ENCODE peak calls at places on chromosomes 7 and 10, in eight cellular contexts. Y is cardiac muscle cell, D is uterus, A is left ventricle myocardium inferior, T is Panc1, B is GM23338, I is neural progenitor cell, J is tibial nerve. S is an unnamed sample. For H3K27me3, the result is how much of the 10 kb centered on the place peaks cover.

GRCh38 chr7:66344166-66344565 is 139.0 kb downstream of the TPST1 start:
- DNase-seq in A (no peak), I (no peak), Y (peak), B (no peak), D (no peak), J (no peak), T (no peak), S (no peak)

GRCh38 chr7:14748461-14748860 is 154.1 kb downstream of the DGKB start:
- DNase-seq in T (no peak), D (no peak), A (no peak), B (no peak), Y (peak), J (no peak), I (no peak), S (peak)

GRCh38 chr10:99630439-99630838 is 10.2 kb upstream of the SLC25A28 start:
- DNase-seq in A (no peak), Y (peak), J (no peak), T (no peak), B (no peak), I (peak), D (no peak), S (no peak)

GRCh38 chr7:29806131-29806792 is at the start of gene WIPF3:
- DNase-seq in A (peak), I (peak), Y (peak), J (no peak), B (peak), D (no peak), T (no peak), S (no peak)

GRCh38 chr10:119705434-119705831 is 20.4 kb upstream of the INPP5F start:
- DNase-seq in B (no peak), D (no peak), J (no peak), Y (no peak), I (no peak), T (no peak), A (no peak), S (no peak)

GRCh38 chr10:18400201-18400910 is 251.0 kb downstream of the NSUN6 start:
- DNase-seq in B (peak), J (no peak), Y (no peak), A (no peak), I (peak), D (no peak), T (no peak), S (no peak)

GRCh38 chr7:98470131-98470985 is 69.5 kb upstream of the BAIAP2L1 start:
- DNase-seq in A (peak), Y (peak), I (peak), B (peak), D (no peak), T (no peak), J (no peak), S (no peak)

GRCh38 chr7:140734096-140734495 is 37.6 kb downstream of the NDUFB2 start:
- DNase-seq in B (no peak), D (no peak), J (no peak), A (no peak), I (no peak), T (no peak), Y (no peak), S (no peak)

GRCh38 chr10:68981074-68981473 is 7.5 kb upstream of the KIFBP start:
- DNase-seq in T (no peak), D (no peak), I (no peak), B (peak), J (no peak), Y (peak), A (no peak), S (no peak)

GRCh38 chr10:6912424-6912823 is 332.3 kb upstream of the PRKCQ start:
- DNase-seq in T (no peak), Y (peak), B (no peak), J (no peak), I (no peak), D (peak), A (no peak), S (no peak)

GRCh38 chr10:6912021-6912420 is 331.9 kb upstream of the PRKCQ start:
- DNase-seq in A (no peak), J (no peak), B (no peak), I (no peak), Y (no peak), T (no peak), D (no peak), S (no peak)

GRCh38 chr10:6912929-6913328 is 332.9 kb upstream of the PRKCQ start:
- DNase-seq in D (no peak), I (no peak), Y (peak), T (no peak), A (no peak), B (no peak), J (no peak), S (no peak)

DNA sequence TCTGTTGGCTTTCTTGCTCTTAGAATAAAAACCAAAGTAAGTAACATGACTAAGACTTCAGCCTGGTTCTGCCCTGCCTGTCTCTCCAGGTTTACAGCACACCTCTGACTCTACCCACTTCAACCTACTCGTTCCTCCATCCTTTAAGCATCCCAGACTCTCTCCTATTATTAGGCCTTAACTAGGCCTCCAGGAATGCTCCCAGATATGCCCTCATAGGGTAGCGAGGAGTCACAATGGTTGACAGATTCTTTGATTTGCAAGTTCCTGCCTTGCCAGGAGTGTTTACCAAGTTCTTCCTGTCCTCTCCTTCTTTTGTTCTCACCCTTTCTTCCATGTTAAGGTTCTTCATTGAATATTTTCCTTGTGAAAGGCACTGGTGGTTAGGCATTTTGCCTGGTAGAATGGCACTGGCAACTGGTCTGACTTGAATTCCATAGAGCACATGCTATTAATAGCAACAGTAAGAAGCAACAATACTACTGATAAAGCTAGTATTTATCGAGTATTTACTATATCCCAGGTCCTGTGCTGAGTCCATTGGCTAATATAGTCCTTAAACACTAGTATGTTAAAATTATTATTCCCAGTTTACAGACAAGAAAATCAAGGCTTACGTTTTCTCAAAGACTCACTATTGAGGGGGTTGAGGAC is 327.9 kb upstream of the PRKCQ start:
- DNase-seq in B (no peak), I (no peak), A (no peak), Y (no peak), J (no peak), T (no peak), D (no peak), S (no peak)
- TF ChIP-seq CTCF in B (no peak), I (no peak), A (no peak), Y (no peak), J (no peak), T (no peak), D (no peak), S (no peak)

DNA sequence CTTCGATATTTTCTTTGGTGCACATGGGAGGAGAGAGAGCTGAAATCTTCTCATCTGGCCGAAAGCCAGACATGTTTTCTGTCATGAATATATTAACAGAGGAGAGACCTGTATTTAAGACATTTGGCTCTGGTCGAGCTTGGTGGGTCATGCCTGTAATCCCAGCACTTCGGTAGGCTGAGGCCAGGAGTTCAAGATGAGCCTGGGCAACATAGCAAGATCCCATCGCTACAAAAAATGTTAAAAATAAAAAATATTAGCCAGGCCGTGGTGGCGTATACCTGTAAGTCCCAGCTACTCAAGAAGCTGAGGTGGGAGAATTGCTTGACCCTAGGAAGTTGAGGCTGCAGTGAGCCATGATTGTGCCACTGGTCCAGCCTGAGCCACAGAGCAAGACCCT is 21.9 kb upstream of the GATA3 start:
- DNase-seq in Y (no peak), B (no peak), A (no peak), D (no peak), T (no peak), I (no peak), J (no peak), S (no peak)
- H3K27me3 ChIP-seq in Y (half or more), B (half or more), A (half or more), D (under half), T (under half), I (half or more), J (half or more), S (half or more)

GRCh38 chr7:27243340-27244163 is 950 bp downstream of the EVX1 start:
- DNase-seq in Y (no peak), T (no peak), B (peak), A (no peak), D (no peak), I (peak), J (no peak), S (no peak)
- H3K4me3 ChIP-seq in Y (peak), T (peak), B (peak), A (peak), D (no peak), I (peak), J (no peak), S (no peak)

DNA sequence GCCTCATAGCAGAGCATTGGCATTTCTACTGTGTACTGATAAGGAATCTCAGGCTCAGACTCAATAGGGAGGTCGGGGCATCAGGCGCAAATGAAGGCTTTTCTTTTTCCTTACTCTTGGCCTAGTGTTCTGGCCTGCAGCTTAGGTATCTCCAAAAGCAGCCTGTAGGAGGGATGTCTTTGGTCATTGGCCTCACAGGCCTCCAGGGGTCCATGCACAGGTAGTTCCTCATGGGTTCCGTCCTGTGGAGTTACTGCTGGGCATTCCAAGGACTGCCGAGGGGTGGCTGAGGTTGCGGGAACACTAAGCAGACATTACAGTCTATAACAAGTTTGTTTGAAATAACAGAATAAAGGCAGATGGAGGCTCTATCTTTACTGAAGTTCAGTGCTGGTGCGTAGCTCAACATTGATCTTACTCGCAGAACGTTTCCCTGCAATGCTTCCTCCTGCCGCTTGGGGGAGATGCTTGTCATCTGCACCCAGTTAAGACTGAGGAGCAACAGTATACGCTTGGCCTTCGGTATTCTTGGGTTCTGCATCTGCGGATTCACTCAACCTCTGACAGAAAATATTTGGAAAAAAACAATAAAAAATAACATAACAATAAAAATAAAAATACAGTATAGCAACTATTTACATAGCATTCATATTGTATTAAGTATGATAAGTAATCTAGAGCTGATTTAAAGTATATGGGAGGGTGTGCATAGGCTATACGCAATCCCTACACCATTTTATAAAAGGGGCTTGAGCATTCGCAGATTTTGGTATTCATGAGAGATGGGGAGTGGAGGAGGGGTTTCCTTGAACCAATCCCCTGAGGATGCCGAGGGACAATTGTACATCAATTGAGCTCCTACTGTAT is 58.9 kb downstream of the SH2D4B start:
- DNase-seq in D (no peak), Y (peak), J (no peak), B (peak), A (no peak), I (peak), T (peak), S (no peak)
- TF ChIP-seq CTCF in D (no peak), Y (peak), J (peak), B (peak), A (peak), I (peak), T (peak), S (peak)

GRCh38 chr10:71427246-71427645 is 30.5 kb downstream of the CDH23 start:
- DNase-seq in A (no peak), J (no peak), Y (no peak), I (no peak), B (no peak), D (no peak), T (no peak), S (no peak)
- H3K27me3 ChIP-seq in A (under half), J (under half), Y (under half), I (under half), B (under half), D (under half), T (under half), S (under half)

GRCh38 chr10:79444243-79445119 is 943 bp downstream of the ZCCHC24 start:
- DNase-seq in T (no peak), J (peak), D (peak), A (peak), I (peak), B (peak), Y (peak), S (no peak)

GRCh38 chr10:79442171-79443040 is 3.0 kb downstream of the ZCCHC24 start:
- DNase-seq in Y (no peak), A (no peak), B (no peak), D (no peak), J (no peak), T (no peak), I (no peak), S (no peak)

GRCh38 chr10:79441433-79441832 is 4.0 kb downstream of the ZCCHC24 start:
- DNase-seq in T (no peak), A (no peak), Y (no peak), I (no peak), J (no peak), D (no peak), B (no peak), S (no peak)

GRCh38 chr10:79445217-79445707 is at the start of gene ZCCHC24:
- DNase-seq in Y (no peak), I (no peak), A (peak), J (no peak), T (no peak), B (peak), D (no peak), S (no peak)

GRCh38 chr10:79443338-79444242 is 1.8 kb downstream of the ZCCHC24 start:
- DNase-seq in T (no peak), A (no peak), I (no peak), B (no peak), Y (peak), D (no peak), J (no peak), S (no peak)
- H3K4me3 ChIP-seq in T (peak), A (peak), I (peak), B (peak), Y (peak), D (peak), J (peak), S (peak)

GRCh38 chr10:110058215-110058614 is 50.4 kb downstream of the ADD3 start:
- DNase-seq in D (no peak), B (no peak), Y (no peak), I (no peak), A (no peak), T (no peak), J (no peak), S (no peak)

GRCh38 chr10:110059965-110060364 is 52.2 kb downstream of the ADD3 start:
- DNase-seq in Y (peak), A (no peak), D (no peak), T (no peak), I (no peak), B (no peak), J (no peak), S (no peak)

GRCh38 chr10:110056822-110057221 is 49.0 kb downstream of the ADD3 start:
- DNase-seq in Y (peak), J (no peak), B (no peak), I (no peak), T (no peak), D (no peak), A (no peak), S (peak)

GRCh38 chr10:110061687-110062086 is 53.9 kb downstream of the ADD3 start:
- DNase-seq in B (no peak), T (no peak), D (no peak), Y (no peak), J (no peak), A (no peak), I (no peak), S (no peak)

GRCh38 chr10:110057461-110057860 is 49.7 kb downstream of the ADD3 start:
- DNase-seq in J (no peak), D (no peak), B (no peak), Y (no peak), T (no peak), A (no peak), I (no peak), S (peak)
- TF ChIP-seq CTCF in J (no peak), D (no peak), B (no peak), Y (no peak), T (no peak), A (no peak), I (no peak), S (no peak)

GRCh38 chr10:101285519-101286070 is 56.3 kb upstream of the LBX1 start:
- DNase-seq in D (no peak), Y (no peak), J (no peak), T (no peak), B (peak), I (peak), A (no peak), S (no peak)

GRCh38 chr10:101282937-101283336 is 53.7 kb upstream of the LBX1 start:
- DNase-seq in B (peak), D (no peak), J (no peak), A (no peak), T (no peak), Y (no peak), I (peak), S (no peak)

GRCh38 chr10:101284171-101285092 is 55.2 kb upstream of the LBX1 start:
- DNase-seq in J (no peak), Y (no peak), A (no peak), I (peak), B (peak), D (no peak), T (no peak), S (no peak)

GRCh38 chr10:101285093-101285463 is 55.8 kb upstream of the LBX1 start:
- DNase-seq in Y (no peak), I (no peak), A (no peak), B (no peak), D (no peak), T (no peak), J (no peak), S (no peak)

GRCh38 chr10:101283762-101284161 is 54.5 kb upstream of the LBX1 start:
- DNase-seq in A (no peak), J (no peak), I (no peak), D (no peak), B (no peak), T (no peak), Y (no peak), S (no peak)
- H3K27me3 ChIP-seq in A (half or more), J (half or more), I (half or more), D (under half), B (half or more), T (under half), Y (under half), S (under half)

DNA sequence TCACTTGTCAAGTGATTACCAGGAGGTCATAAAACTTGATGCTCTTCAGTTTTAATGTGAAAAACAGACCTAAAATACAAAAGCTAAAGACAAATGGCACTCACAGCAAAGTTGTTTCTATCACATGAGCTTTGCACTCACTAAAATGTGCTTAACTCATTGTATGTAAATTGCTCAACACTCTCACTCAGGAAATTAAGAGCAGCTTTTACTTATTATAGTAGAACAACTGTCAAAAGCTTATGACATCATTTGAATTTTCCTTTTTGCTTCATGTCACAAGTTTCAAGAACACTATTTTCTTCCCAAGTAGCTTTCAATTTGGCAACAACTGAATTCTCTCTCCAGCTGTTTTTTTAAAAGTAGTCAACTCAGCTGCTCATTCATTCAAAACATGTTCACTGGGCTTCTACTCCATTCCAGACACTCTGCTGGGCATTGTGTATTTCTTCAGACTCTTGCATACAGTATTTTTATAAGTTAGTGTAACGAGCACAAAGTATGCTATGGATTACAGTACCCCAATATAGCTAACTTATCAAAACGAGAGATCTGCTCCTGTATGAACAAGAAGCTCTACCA is 46.9 kb downstream of the ATE1 start:
- DNase-seq in D (no peak), I (no peak), A (no peak), J (no peak), B (no peak), Y (peak), T (no peak), S (no peak)
- H3K4me3 ChIP-seq in D (no peak), I (no peak), A (no peak), J (no peak), B (no peak), Y (no peak), T (no peak), S (no peak)

GRCh38 chr10:113563306-113564088 is 10.6 kb downstream of the HABP2 start:
- DNase-seq in A (peak), D (peak), T (peak), Y (peak), J (peak), B (peak), I (peak), S (no peak)
- TF ChIP-seq CTCF in A (peak), D (peak), T (peak), Y (peak), J (peak), B (peak), I (peak), S (peak)